ENCODE peak calls at places on chromosomes 13 and 19, in six cellular contexts. Q, V, K, T, B and L are unnamed samples.

GRCh38 chr19:58582985-58583384 is 9.8 kb upstream of the MZF1 start:
- DNase-seq in T (no peak), B (no peak), Q (no peak), K (no peak), V (no peak), L (no peak)

GRCh38 chr13:28716511-28716910 is 2.3 kb downstream of the SLC46A3 start:
- DNase-seq in Q (no peak), K (peak), B (no peak), T (no peak), V (no peak), L (peak)

GRCh38 chr13:86585826-86586225 is 786.6 kb upstream of the SLITRK6 start:
- DNase-seq in T (no peak), Q (no peak), B (no peak), V (no peak), K (no peak), L (peak)

GRCh38 chr19:13633109-13633508 is 126.8 kb upstream of the CACNA1A start:
- DNase-seq in V (no peak), T (peak), Q (no peak), K (no peak), B (no peak), L (peak)

GRCh38 chr13:39417131-39417530 is 185.9 kb downstream of the LHFPL6 start:
- DNase-seq in V (no peak), K (no peak), B (no peak), Q (no peak), T (no peak), L (peak)

GRCh38 chr19:38769635-38770211 is 3.6 kb downstream of the LGALS7 start:
- DNase-seq in K (no peak), T (no peak), B (peak), V (peak), Q (peak), L (peak)

GRCh38 chr19:40247735-40248262 is 21.3 kb upstream of the CCNP start:
- DNase-seq in Q (no peak), K (no peak), T (no peak), V (no peak), B (no peak), L (no peak)

GRCh38 chr19:1873524-1874473 is 10.4 kb upstream of the KLF16 start:
- DNase-seq in V (no peak), T (no peak), Q (no peak), K (no peak), B (no peak), L (no peak)

GRCh38 chr13:37361608-37362007 is 237.0 kb downstream of the POSTN start:
- DNase-seq in V (no peak), B (no peak), K (no peak), T (no peak), Q (no peak), L (no peak)

GRCh38 chr13:50831510-50831909 is 12.0 kb downstream of the DLEU7 start:
- DNase-seq in B (no peak), V (no peak), K (no peak), T (no peak), Q (no peak), L (peak)

GRCh38 chr13:111043575-111043982 is 71.5 kb upstream of the ARHGEF7 start:
- DNase-seq in B (no peak), Q (no peak), K (no peak), T (no peak), V (no peak), L (peak)

GRCh38 chr13:30191491-30192100 is 115.8 kb downstream of the KATNAL1 start:
- DNase-seq in B (no peak), Q (no peak), V (no peak), T (no peak), K (no peak), L (peak)

GRCh38 chr19:30425885-30426838 is 54.0 kb downstream of the ZNF536 start:
- DNase-seq in K (no peak), V (no peak), Q (no peak), B (no peak), T (no peak), L (no peak)

GRCh38 chr19:40210919-40211318 is 7.3 kb downstream of the TTC9B start:
- DNase-seq in T (no peak), B (no peak), K (no peak), V (no peak), Q (no peak), L (no peak)

GRCh38 chr19:12828494-12828893 is 5.9 kb downstream of the RTBDN start:
- DNase-seq in V (no peak), K (no peak), T (no peak), B (peak), Q (no peak), L (peak)

GRCh38 chr13:20159646-20160345 is 1.1 kb downstream of the GJA3 start:
- DNase-seq in Q (no peak), K (peak), B (no peak), V (no peak), T (no peak), L (peak)

GRCh38 chr13:99606322-99607089 is 105.2 kb downstream of the TM9SF2 start:
- DNase-seq in V (peak), Q (peak), K (no peak), B (peak), T (peak), L (peak)

GRCh38 chr13:36975172-36975571 is 24.0 kb downstream of the ALG5 start:
- DNase-seq in K (no peak), T (no peak), B (no peak), Q (no peak), V (no peak), L (no peak)

GRCh38 chr13:88005188-88005587 is 334.0 kb downstream of the SLITRK5 start:
- DNase-seq in B (no peak), T (no peak), Q (no peak), V (no peak), K (no peak), L (no peak)

GRCh38 chr13:97441414-97441813 is 7.4 kb downstream of the RAP2A start:
- DNase-seq in B (no peak), Q (no peak), T (no peak), K (no peak), V (no peak), L (no peak)

GRCh38 chr13:40348096-40348679 is 318.3 kb downstream of the FOXO1 start:
- DNase-seq in T (no peak), K (no peak), Q (no peak), V (no peak), B (no peak), L (no peak)

GRCh38 chr13:97437729-97438128 is 3.8 kb downstream of the RAP2A start:
- DNase-seq in T (no peak), V (no peak), Q (no peak), K (no peak), B (no peak), L (no peak)

GRCh38 chr13:96967248-96967745 is 27.0 kb downstream of the OXGR1 start:
- DNase-seq in K (no peak), T (no peak), V (no peak), Q (no peak), B (no peak), L (peak)

GRCh38 chr19:2552859-2553258 is 76.9 kb downstream of the GADD45B start:
- DNase-seq in B (no peak), Q (peak), V (peak), T (no peak), K (no peak), L (peak)

GRCh38 chr13:51361111-51361510 is 21.6 kb downstream of the SERPINE3 start:
- DNase-seq in B (no peak), K (no peak), Q (no peak), V (no peak), T (no peak), L (no peak)

GRCh38 chr13:48501705-48502104 is 31.2 kb downstream of the RCBTB2 start:
- DNase-seq in B (no peak), Q (no peak), V (no peak), T (no peak), K (no peak), L (no peak)

GRCh38 chr19:41930926-41931592 is 2.8 kb upstream of the ERFL start:
- DNase-seq in T (no peak), Q (no peak), K (no peak), V (no peak), B (no peak), L (no peak)

GRCh38 chr13:46894534-46894906 is 2.3 kb downstream of the HTR2A start:
- DNase-seq in K (no peak), T (no peak), Q (no peak), V (no peak), B (no peak), L (peak)

GRCh38 chr19:20422616-20423205 is 142.9 kb downstream of the ZNF737 start:
- DNase-seq in K (no peak), Q (no peak), B (no peak), V (no peak), T (peak), L (no peak)

GRCh38 chr13:36998624-36999041 is 507 bp downstream of the ALG5 start:
- DNase-seq in V (no peak), T (no peak), B (no peak), K (no peak), Q (no peak), L (peak)

GRCh38 chr19:29941828-29942403 is at the start of gene URI1:
- DNase-seq in Q (peak), T (peak), B (peak), K (peak), V (peak), L (peak)

GRCh38 chr13:113442354-113442984 is 10.8 kb downstream of the ADPRHL1 start:
- DNase-seq in T (no peak), Q (no peak), V (no peak), K (no peak), B (no peak), L (no peak)